ENCODE peak calls at places on chromosomes 4 and X, in four cellular contexts. One of them, this sample, is unnamed.

GRCh38 chrX:74529311-74529710 is 85.1 kb downstream of the RLIM start:
- DNase-seq in IMR-90: no peak
- DNase-seq in heart left ventricle: no peak
- DNase-seq in AG04450: no peak
- DNase-seq in this sample: no peak

GRCh38 chr4:176939445-176939844 is 146.7 kb upstream of the VEGFC start:
- DNase-seq in IMR-90: peak; percentile 81
- DNase-seq in heart left ventricle: no peak
- DNase-seq in AG04450: no peak
- DNase-seq in this sample: no peak

GRCh38 chr4:56440983-56441382 is 4.9 kb downstream of the PAICS start:
- DNase-seq in IMR-90: no peak
- DNase-seq in heart left ventricle: no peak
- DNase-seq in AG04450: no peak
- DNase-seq in this sample: no peak

GRCh38 chrX:17923546-17923945 is 62.4 kb upstream of the RAI2 start:
- DNase-seq in IMR-90: no peak
- DNase-seq in heart left ventricle: no peak
- DNase-seq in AG04450: no peak
- DNase-seq in this sample: no peak

GRCh38 chrX:16712116-16712824 is at the start of gene CTPS2:
- DNase-seq in IMR-90: peak; percentile 48
- DNase-seq in heart left ventricle: peak; percentile 54
- DNase-seq in AG04450: no peak
- DNase-seq in this sample: peak; percentile 19

GRCh38 chr4:108793413-108793812 is 30.6 kb upstream of the ETNPPL start:
- DNase-seq in IMR-90: no peak
- DNase-seq in heart left ventricle: no peak
- DNase-seq in AG04450: no peak
- DNase-seq in this sample: no peak

GRCh38 chr4:112015960-112016359 is 129.3 kb upstream of the FAM241A start:
- DNase-seq in IMR-90: no peak
- DNase-seq in heart left ventricle: no peak
- DNase-seq in AG04450: no peak
- DNase-seq in this sample: no peak

GRCh38 chr4:2837110-2837903 is 6.3 kb upstream of the ADD1 start:
- DNase-seq in IMR-90: no peak
- DNase-seq in heart left ventricle: no peak
- DNase-seq in AG04450: no peak
- DNase-seq in this sample: no peak

GRCh38 chr4:187499961-187500360 is 495.6 kb upstream of the ZFP42 start:
- DNase-seq in IMR-90: no peak
- DNase-seq in heart left ventricle: no peak
- DNase-seq in AG04450: no peak
- DNase-seq in this sample: no peak
- H3K27ac ChIP-seq in IMR-90: no peak overlapping the region
- H3K27ac ChIP-seq in heart left ventricle: no peak overlapping the region
- H3K27ac ChIP-seq in AG04450: no peak overlapping the region
- H3K27ac ChIP-seq in this sample: no peak overlapping the region

GRCh38 chrX:13087322-13088154 is 43.1 kb upstream of the FAM9C start:
- DNase-seq in IMR-90: peak; percentile 70
- DNase-seq in heart left ventricle: no peak
- DNase-seq in AG04450: no peak
- DNase-seq in this sample: no peak
- H3K27ac ChIP-seq in IMR-90: no peak overlapping the region
- H3K27ac ChIP-seq in heart left ventricle: no peak overlapping the region
- H3K27ac ChIP-seq in AG04450: no peak overlapping the region
- H3K27ac ChIP-seq in this sample: no peak overlapping the region

GRCh38 chr4:1291091-1291490 is 1.4 kb downstream of the MAEA start:
- DNase-seq in IMR-90: no peak
- DNase-seq in heart left ventricle: no peak
- DNase-seq in AG04450: no peak
- DNase-seq in this sample: no peak
- H3K27ac ChIP-seq in IMR-90: no peak overlapping the region
- H3K27ac ChIP-seq in heart left ventricle: no peak overlapping the region
- H3K27ac ChIP-seq in AG04450: no peak overlapping the region
- H3K27ac ChIP-seq in this sample: no peak overlapping the region

GRCh38 chr4:156146581-156146980 is 192.9 kb upstream of the CTSO start:
- DNase-seq in IMR-90: no peak
- DNase-seq in heart left ventricle: no peak
- DNase-seq in AG04450: no peak
- DNase-seq in this sample: no peak
- H3K27ac ChIP-seq in IMR-90: no peak overlapping the region
- H3K27ac ChIP-seq in heart left ventricle: no peak overlapping the region
- H3K27ac ChIP-seq in AG04450: no peak overlapping the region
- H3K27ac ChIP-seq in this sample: no peak overlapping the region

GRCh38 chr4:74054483-74055032 is 16.1 kb upstream of the CXCL3 start:
- DNase-seq in IMR-90: no peak
- DNase-seq in heart left ventricle: no peak
- DNase-seq in AG04450: no peak
- DNase-seq in this sample: no peak

GRCh38 chr4:74055096-74055495 is 16.6 kb upstream of the CXCL3 start:
- DNase-seq in IMR-90: no peak
- DNase-seq in heart left ventricle: no peak
- DNase-seq in AG04450: no peak
- DNase-seq in this sample: no peak

GRCh38 chr4:74056114-74056857 is 17.8 kb upstream of the CXCL3 start:
- DNase-seq in IMR-90: peak; percentile 52
- DNase-seq in heart left ventricle: no peak
- DNase-seq in AG04450: no peak
- DNase-seq in this sample: no peak

GRCh38 chr4:74056858-74057562 is 18.5 kb upstream of the CXCL3 start:
- DNase-seq in IMR-90: peak; percentile 95
- DNase-seq in heart left ventricle: no peak
- DNase-seq in AG04450: peak; percentile 26
- DNase-seq in this sample: no peak

DNA sequence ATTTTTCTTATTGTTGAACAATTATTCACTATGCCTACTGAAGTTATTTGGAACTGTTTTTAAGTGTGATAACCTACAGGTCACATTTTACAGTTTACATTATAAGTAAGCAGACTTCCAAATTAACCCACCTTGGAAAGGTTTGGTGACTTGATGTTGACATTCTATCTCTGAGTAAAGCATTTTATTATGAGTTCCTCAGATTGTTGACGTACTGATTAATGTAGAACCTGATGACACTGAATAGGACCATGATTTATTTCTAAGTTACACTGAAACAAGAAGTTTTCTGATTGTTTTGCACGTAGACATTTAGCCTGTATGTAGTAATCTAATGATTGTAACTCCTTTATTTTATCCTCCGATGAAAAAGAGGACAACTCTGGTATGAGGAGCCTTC is 17.0 kb upstream of the CXCL3 start:
- DNase-seq in IMR-90: no peak
- DNase-seq in heart left ventricle: no peak
- DNase-seq in AG04450: no peak
- DNase-seq in this sample: no peak
- H3K27ac ChIP-seq in IMR-90: no peak overlapping the region
- H3K27ac ChIP-seq in heart left ventricle: no peak overlapping the region
- H3K27ac ChIP-seq in AG04450: no peak overlapping the region
- H3K27ac ChIP-seq in this sample: no peak overlapping the region

This sample was measured in caudate nucleus.